ENCODE peak calls at places on chromosome 16, in five cellular contexts. R is uterus, Z is suprapubic skin, M is prostate gland, G is spleen. Y is an unnamed sample.
A peak's percentile ranks its signal among the peaks of the same experiment; 100 is the strongest.

GRCh38 chr16:79533292-79533691 is 67.2 kb downstream of the MAF start:
- DNase-seq in R (no peak), Z (no peak), M (no peak), G (no peak), Y (no peak)

GRCh38 chr16:27718136-27718766 is 168.3 kb downstream of the KATNIP start:
- DNase-seq in Z (no peak), R (no peak), M (no peak), G (peak; percentile 45), Y (no peak)

GRCh38 chr16:5025171-5025632 is 8.5 kb downstream of the NAGPA start:
- DNase-seq in R (no peak), Z (no peak), G (no peak), M (no peak), Y (no peak)

GRCh38 chr16:29986231-29986630 is 9.2 kb downstream of the HIRIP3 start:
- DNase-seq in M (no peak), R (no peak), G (peak; percentile 33), Z (no peak), Y (no peak)

GRCh38 chr16:72991645-72992044 is 56.3 kb downstream of the ZFHX3 start:
- DNase-seq in Z (no peak), R (no peak), G (no peak), M (no peak), Y (no peak)

GRCh38 chr16:89395150-89396142 is 94.9 kb downstream of the ANKRD11 start:
- DNase-seq in R (peak; percentile 94), G (no peak), M (peak; percentile 91), Z (peak; percentile 93), Y (peak; percentile 88)

GRCh38 chr16:55009581-55009980 is 78.9 kb downstream of the IRX5 start:
- DNase-seq in G (no peak), M (no peak), R (no peak), Z (no peak), Y (no peak)

GRCh38 chr16:4392382-4393242 is 21.0 kb downstream of the VASN start:
- DNase-seq in R (peak; percentile 87), M (no peak), G (peak; percentile 70), Z (no peak), Y (no peak)

GRCh38 chr16:4840984-4841383 is 6.1 kb downstream of the GLYR1 start:
- DNase-seq in Z (no peak), G (no peak), M (no peak), R (no peak), Y (no peak)

GRCh38 chr16:55832788-55833583 is at the start of gene CES1:
- DNase-seq in Z (peak; percentile 88), R (peak; percentile 39), G (peak; percentile 85), M (no peak), Y (peak; percentile 46)

GRCh38 chr16:81327483-81328196 is 12.9 kb downstream of the GAN start:
- DNase-seq in Z (no peak), R (no peak), G (no peak), M (peak; percentile 77), Y (no peak)

GRCh38 chr16:79468236-79468635 is 132.3 kb downstream of the MAF start:
- DNase-seq in R (no peak), Z (no peak), G (no peak), M (no peak), Y (no peak)

GRCh38 chr16:46757339-46758050 is 9.4 kb upstream of the MYLK3 start:
- DNase-seq in G (peak; percentile 69), Z (no peak), R (no peak), M (peak; percentile 28), Y (no peak)

GRCh38 chr16:47780213-47780612 is 319.1 kb downstream of the PHKB start:
- DNase-seq in M (no peak), G (no peak), R (no peak), Z (no peak), Y (no peak)

GRCh38 chr16:69618307-69618706 is 52.5 kb downstream of the NFAT5 start:
- DNase-seq in R (no peak), M (no peak), Z (no peak), G (no peak), Y (no peak)

GRCh38 chr16:15954814-15955151 is 5.4 kb downstream of the ABCC1 start:
- DNase-seq in G (no peak), R (no peak), Z (no peak), M (no peak), Y (no peak)

GRCh38 chr16:52634101-52634500 is 87.2 kb upstream of the TOX3 start:
- DNase-seq in R (no peak), Z (no peak), G (no peak), M (no peak), Y (no peak)

GRCh38 chr16:30115238-30115637 is 1.9 kb upstream of the GDPD3 start:
- DNase-seq in G (no peak), Z (no peak), M (no peak), R (no peak), Y (no peak)

GRCh38 chr16:1102921-1103648 is 7.0 kb upstream of the C1QTNF8 start:
- DNase-seq in G (peak; percentile 89), M (peak; percentile 32), R (peak; percentile 52), Z (no peak), Y (no peak)

GRCh38 chr16:22915003-22915402 is 101.0 kb downstream of the HS3ST2 start:
- DNase-seq in G (no peak), R (no peak), Z (no peak), M (no peak), Y (no peak)

GRCh38 chr16:3007957-3008748 is 4.6 kb upstream of the CLDN9 start:
- DNase-seq in R (no peak), G (peak; percentile 88), M (no peak), Z (no peak), Y (no peak)

GRCh38 chr16:58028541-58029070 is 3.1 kb downstream of the MMP15 start:
- DNase-seq in M (no peak), G (peak; percentile 75), R (no peak), Z (no peak), Y (no peak)

GRCh38 chr16:8686879-8687278 is 12.5 kb downstream of the ABAT start:
- DNase-seq in Z (no peak), M (no peak), R (no peak), G (peak; percentile 33), Y (no peak)

GRCh38 chr16:68111379-68111778 is 26.2 kb downstream of the NFATC3 start:
- DNase-seq in Z (no peak), G (no peak), M (no peak), R (no peak), Y (no peak)

GRCh38 chr16:29727452-29727851 is 18.3 kb downstream of the C16orf54 start:
- DNase-seq in M (no peak), G (no peak), Z (no peak), R (no peak), Y (no peak)

GRCh38 chr16:59432934-59433333 is 698.8 kb upstream of the GOT2 start:
- DNase-seq in M (no peak), R (no peak), Z (no peak), G (no peak), Y (no peak)

GRCh38 chr16:75263291-75263962 is 12.0 kb upstream of the BCAR1 start:
- DNase-seq in R (no peak), Z (no peak), M (no peak), G (no peak), Y (peak; percentile 84)

GRCh38 chr16:5604770-5605169 is 507.2 kb upstream of the EEF2KMT start:
- DNase-seq in R (no peak), Z (no peak), M (no peak), G (no peak), Y (no peak)

DNA sequence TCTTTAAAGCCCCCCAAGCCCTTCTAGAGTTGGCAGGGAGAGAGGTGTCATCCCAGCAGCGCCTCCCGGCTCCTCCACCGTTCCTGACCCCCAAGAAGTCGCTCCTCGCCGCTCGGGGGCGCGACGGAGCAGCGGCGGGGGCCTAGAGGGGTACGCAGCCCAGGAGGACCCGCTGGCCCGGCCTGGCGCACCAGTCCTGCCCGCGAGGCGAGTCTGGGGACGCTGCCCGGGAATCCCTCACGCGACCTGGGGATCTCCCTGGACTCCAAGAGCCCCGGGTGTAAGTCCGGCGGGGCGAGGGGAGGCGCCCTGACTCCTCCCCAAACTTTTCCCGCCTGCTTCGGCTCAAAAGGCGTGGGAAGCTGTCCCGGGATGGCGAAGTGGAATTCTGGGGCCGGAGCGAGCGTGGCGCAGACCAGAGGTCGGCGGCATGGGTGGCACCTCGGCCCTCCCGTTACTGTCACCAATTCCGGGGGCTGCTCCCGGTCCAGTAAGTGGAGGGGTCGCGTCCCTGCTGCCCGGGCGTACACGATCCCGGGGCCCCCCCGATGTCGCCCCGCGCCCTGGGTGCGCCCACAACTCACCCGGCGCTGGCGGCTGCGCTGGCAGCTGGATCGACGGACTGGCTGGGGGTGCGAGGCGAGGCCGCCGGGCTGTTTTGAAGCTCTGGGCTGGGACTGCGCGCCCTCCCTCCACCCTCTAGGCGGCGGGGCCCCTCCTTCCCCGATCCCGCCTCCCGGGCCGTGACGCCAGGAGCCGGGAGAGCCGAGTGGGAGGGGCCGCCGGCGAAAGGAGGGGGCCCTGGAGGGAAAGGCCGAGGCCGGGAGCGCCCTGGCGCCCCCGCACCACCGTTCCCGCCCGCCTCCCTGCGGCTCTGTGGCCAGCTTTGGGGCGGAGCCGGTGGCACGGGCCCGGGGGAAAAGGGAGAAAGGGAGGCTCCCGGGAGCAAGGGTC is at the start of gene EMP2:
- DNase-seq in G (peak; percentile 78), R (peak; percentile 88), Z (peak; percentile 81), M (peak; percentile 79), Y (peak; percentile 97)
- TF ChIP-seq CTCF in G (peak; percentile 35), R (peak; percentile 81), Z (peak; percentile 51), M (peak; percentile 38), Y (no peak)

GRCh38 chr16:82358601-82359221 is 188.7 kb upstream of the MPHOSPH6 start:
- DNase-seq in Z (no peak), R (no peak), G (no peak), M (peak; percentile 69), Y (no peak)
- H3K4me3 ChIP-seq in Z (no peak overlapping the region), R (no peak overlapping the region), G (no peak overlapping the region), M (no peak overlapping the region), Y (no peak overlapping the region)

GRCh38 chr16:50688083-50688482 is 5.3 kb upstream of the NOD2 start:
- DNase-seq in Z (no peak), M (no peak), G (peak; percentile 72), R (no peak), Y (no peak)

GRCh38 chr16:50680907-50681885 is at the start of gene SNX20:
- DNase-seq in M (no peak), G (peak; percentile 93), Z (no peak), R (no peak), Y (peak; percentile 87)

GRCh38 chr16:50683689-50684374 is 2.7 kb upstream of the SNX20 start:
- DNase-seq in Z (no peak), M (no peak), R (no peak), G (peak; percentile 87), Y (no peak)

GRCh38 chr16:50685456-50686058 is 4.4 kb upstream of the SNX20 start:
- DNase-seq in Z (no peak), R (no peak), G (no peak), M (no peak), Y (no peak)

GRCh38 chr16:50684823-50685455 is 3.8 kb upstream of the SNX20 start:
- DNase-seq in R (no peak), Z (no peak), G (no peak), M (no peak), Y (no peak)
- TF ChIP-seq POLR2A in R (no peak), Z (no peak), G (no peak), M (no peak), Y (no peak)

GRCh38 chr16:25064967-25065366 is 46.6 kb upstream of the LCMT1 start:
- DNase-seq in M (no peak), Z (no peak), G (no peak), R (no peak), Y (no peak)

GRCh38 chr16:25066426-25066746 is 45.2 kb upstream of the LCMT1 start:
- DNase-seq in R (no peak), G (peak; percentile 80), Z (no peak), M (no peak), Y (no peak)

GRCh38 chr16:25066747-25067631 is 44.6 kb upstream of the LCMT1 start:
- DNase-seq in G (peak; percentile 97), M (peak; percentile 80), R (peak; percentile 89), Z (peak; percentile 90), Y (peak; percentile 96)

GRCh38 chr16:25063865-25064264 is 47.7 kb upstream of the LCMT1 start:
- DNase-seq in Z (no peak), M (no peak), G (no peak), R (no peak), Y (no peak)

GRCh38 chr16:25065899-25066298 is 45.6 kb upstream of the LCMT1 start:
- DNase-seq in R (no peak), M (no peak), Z (no peak), G (peak; percentile 84), Y (no peak)
- TF ChIP-seq CTCF in R (no peak), M (no peak), Z (no peak), G (no peak), Y (no peak)